ENCODE peak calls at places on chromosomes 4 and X, in seven cellular contexts. O is heart right ventricle, U is stomach, B is cardiac muscle cell, A is MCF 10A, X is foreskin fibroblast, R is gastrocnemius medialis. T is an unnamed sample.

GRCh38 chrX:112058255-112058654 is 24.3 kb downstream of the TRPC5 start:
- DNase-seq in O (no peak), U (no peak), B (peak; percentile 2), A (no peak), X (no peak), R (no peak), T (no peak)

GRCh38 chr4:2172627-2173231 is 69.2 kb downstream of the HAUS3 start:
- DNase-seq in O (no peak), U (no peak), B (no peak), A (no peak), X (no peak), R (no peak), T (no peak)

GRCh38 chrX:40721489-40722106 is 13.7 kb downstream of the MED14 start:
- DNase-seq in O (no peak), U (no peak), B (no peak), A (no peak), X (no peak), R (no peak), T (no peak)

GRCh38 chrX:66633541-66633940 is 5.3 kb downstream of the EDA2R start:
- DNase-seq in O (no peak), U (no peak), B (no peak), A (peak; percentile 73), X (peak; percentile 75), R (no peak), T (no peak)

GRCh38 chr4:140691369-140691768 is 64.8 kb downstream of the TBC1D9 start:
- DNase-seq in O (no peak), U (no peak), B (no peak), A (peak; percentile 50), X (peak; percentile 80), R (no peak), T (peak; percentile 97)

GRCh38 chrX:53990201-53990600 is 54.1 kb downstream of the PHF8 start:
- DNase-seq in O (no peak), U (no peak), B (no peak), A (no peak), X (no peak), R (no peak), T (no peak)

GRCh38 chr4:165600959-165601674 is 222.3 kb downstream of the CPE start:
- DNase-seq in O (no peak), U (no peak), B (no peak), A (no peak), X (no peak), R (no peak), T (no peak)

GRCh38 chr4:126740687-126741086 is 892.1 kb upstream of the INTU start:
- DNase-seq in O (no peak), U (no peak), B (no peak), A (no peak), X (no peak), R (no peak), T (no peak)

GRCh38 chr4:111883557-111883999 is 261.7 kb upstream of the FAM241A start:
- DNase-seq in O (no peak), U (no peak), B (no peak), A (no peak), X (no peak), R (no peak), T (peak; percentile 42)

GRCh38 chrX:16612257-16612987 is 37.5 kb upstream of the S100G start:
- DNase-seq in O (no peak), U (no peak), B (no peak), A (no peak), X (no peak), R (no peak), T (no peak)

GRCh38 chrX:133415276-133416105 is at the start of gene GPC4:
- DNase-seq in O (peak; percentile 60), U (peak; percentile 70), B (peak; percentile 89), A (peak; percentile 53), X (peak; percentile 65), R (peak; percentile 70), T (peak; percentile 11)

GRCh38 chr4:53089940-53090729 is 228.0 kb downstream of the RASL11B start:
- DNase-seq in O (no peak), U (no peak), B (no peak), A (peak; percentile 44), X (peak; percentile 18), R (peak; percentile 58), T (no peak)

GRCh38 chr4:1683371-1683902 is 676 bp downstream of the FAM53A start:
- DNase-seq in O (no peak), U (no peak), B (peak; percentile 23), A (peak; percentile 59), X (peak; percentile 92), R (peak; percentile 28), T (no peak)

DNA sequence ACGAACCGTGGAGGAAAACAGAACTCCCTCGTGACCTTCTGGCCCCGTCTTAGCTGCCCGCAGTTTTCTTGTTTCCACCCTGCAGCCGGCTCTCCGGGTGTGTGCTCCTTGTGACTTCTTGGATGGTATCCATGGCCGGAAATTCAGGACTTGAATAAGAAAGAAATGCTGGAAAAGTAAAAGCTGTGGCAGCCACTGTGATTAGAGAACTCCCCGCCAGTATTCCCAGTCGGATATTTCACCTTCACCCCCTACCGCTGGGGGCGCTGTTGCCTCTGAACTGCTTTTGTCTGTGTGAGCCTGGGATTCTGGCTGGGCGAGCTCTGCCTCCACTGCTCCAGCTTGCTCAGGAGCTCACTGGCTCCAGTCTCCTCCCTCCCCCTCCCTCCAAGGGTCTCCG is 41.5 kb upstream of the CYP4V2 start:
- DNase-seq in O (peak; percentile 70), U (peak; percentile 62), B (peak; percentile 21), A (peak; percentile 54), X (no peak), R (peak; percentile 36), T (no peak)
- TF ChIP-seq CTCF in O (peak; percentile 39), U (no peak), B (peak; percentile 77), A (peak; percentile 23), X (peak; percentile 28), R (no peak), T (peak; percentile 46)

GRCh38 chrX:135416546-135416945 is 5.2 kb upstream of the SMIM10L2A start:
- DNase-seq in O (no peak), U (no peak), B (no peak), A (peak; percentile 22), X (no peak), R (no peak), T (no peak)
- TF ChIP-seq CTCF in O (no peak), U (no peak), B (no peak), A (no peak), X (no peak), R (no peak), T (no peak)

DNA sequence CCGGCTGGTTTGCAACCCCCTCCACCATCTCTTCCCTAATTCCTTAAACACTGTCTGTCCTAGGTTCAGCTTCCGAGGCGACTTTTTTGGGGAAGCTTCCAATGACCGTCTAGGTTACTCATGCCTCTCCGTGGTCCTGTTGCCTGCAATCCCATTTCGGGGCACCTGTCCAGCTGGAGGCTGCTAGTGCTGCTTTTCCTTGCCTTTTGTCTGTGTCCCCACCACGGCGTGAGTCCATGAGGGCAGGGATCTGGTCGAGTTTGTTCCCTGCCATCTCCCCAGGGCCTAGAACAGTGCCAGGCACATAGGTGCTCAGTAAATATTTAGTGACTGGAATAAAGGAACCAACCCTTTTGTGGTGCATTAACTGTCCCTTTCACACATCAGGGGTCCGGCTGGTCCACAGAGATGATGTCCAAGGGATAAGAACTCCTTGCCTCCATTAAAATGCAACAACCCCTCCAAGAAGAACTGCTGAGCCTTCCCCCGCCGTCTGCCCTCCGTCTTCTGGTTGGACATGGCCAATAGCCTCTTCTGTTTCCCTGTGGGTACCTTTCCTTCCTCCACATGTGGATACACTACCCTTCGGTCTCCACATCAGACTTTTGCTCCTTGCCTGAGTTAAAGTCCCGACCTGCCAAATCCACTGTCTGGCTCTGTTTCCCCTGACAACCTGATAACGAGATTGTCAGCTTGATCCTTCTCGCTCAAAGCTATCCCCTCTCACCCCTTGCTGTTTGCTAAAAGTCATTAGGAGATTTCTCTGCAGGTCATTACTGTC is 5.6 kb upstream of the SORCS2 start:
- DNase-seq in O (no peak), U (no peak), B (no peak), A (no peak), X (no peak), R (no peak), T (no peak)
- TF ChIP-seq CTCF in O (no peak), U (no peak), B (no peak), A (no peak), X (no peak), R (no peak), T (no peak)

GRCh38 chr4:74324262-74324661 is 16.0 kb downstream of the EPGN start:
- DNase-seq in O (no peak), U (no peak), B (no peak), A (no peak), X (no peak), R (no peak), T (no peak)

GRCh38 chr4:74319506-74319905 is 11.2 kb downstream of the EPGN start:
- DNase-seq in O (no peak), U (no peak), B (no peak), A (no peak), X (no peak), R (no peak), T (no peak)

GRCh38 chr4:74318270-74318669 is 10.0 kb downstream of the EPGN start:
- DNase-seq in O (no peak), U (no peak), B (no peak), A (no peak), X (no peak), R (no peak), T (no peak)

GRCh38 chr4:74317616-74318256 is 9.5 kb downstream of the EPGN start:
- DNase-seq in O (no peak), U (no peak), B (no peak), A (peak; percentile 81), X (peak; percentile 61), R (no peak), T (no peak)

DNA sequence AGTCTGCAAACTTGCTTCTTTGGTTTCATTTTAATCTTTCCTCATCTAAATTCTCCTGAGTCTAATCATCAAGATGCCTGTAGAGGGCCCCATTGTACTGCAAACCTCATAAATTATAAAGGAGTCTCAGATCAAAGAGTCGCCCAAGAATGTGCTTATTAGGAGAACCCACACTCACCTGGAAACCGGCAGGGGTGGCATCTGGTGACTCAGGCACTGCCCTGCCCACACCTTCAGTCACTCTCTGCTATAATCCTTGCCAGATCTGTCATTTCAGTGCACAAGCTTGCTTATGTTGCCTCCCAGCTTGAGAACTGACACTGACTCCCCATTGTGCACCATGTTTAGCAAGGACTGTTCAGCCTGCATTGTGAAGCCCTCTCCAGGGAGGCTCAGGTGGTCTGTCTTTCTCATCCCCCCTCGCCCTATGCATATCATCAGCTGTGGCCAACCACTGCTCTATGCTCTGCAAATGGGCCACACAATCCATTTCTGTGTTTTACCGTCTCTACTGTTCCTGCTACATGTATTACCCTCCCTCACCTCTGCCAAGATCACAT is 12.4 kb downstream of the EPGN start:
- DNase-seq in O (no peak), U (peak; percentile 43), B (peak; percentile 60), A (peak; percentile 90), X (peak; percentile 71), R (no peak), T (peak; percentile 41)
- TF ChIP-seq CTCF in O (peak; percentile 12), U (peak; percentile 8), B (peak; percentile 66), A (peak; percentile 67), X (peak; percentile 56), R (no peak), T (peak; percentile 56)

GRCh38 chr4:102828497-102828808 is 1.1 kb upstream of the UBE2D3 start:
- DNase-seq in O (no peak), U (no peak), B (no peak), A (no peak), X (no peak), R (no peak), T (no peak)
- TF ChIP-seq CTCF in O (no peak), U (no peak), B (no peak), A (no peak), X (no peak), R (no peak), T (no peak)

T was measured in LNCaP clone FGC.